ENCODE peak calls at places on chromosomes 1 and 21, in eight cellular contexts. One of them, this sample, is unnamed.

GRCh38 chr1:199083680-199084079 is 444.8 kb downstream of the PTPRC start:
- DNase-seq in astrocyte: peak; percentile 52
- DNase-seq in left ventricle myocardium inferior: no peak
- DNase-seq in psoas muscle: no peak
- DNase-seq in fibroblast of lung: peak; percentile 60
- DNase-seq in effector memory CD4-positive, alpha-beta T cell: no peak
- DNase-seq in MM.1S: no peak
- DNase-seq in naive thymus-derived CD4-positive, alpha-beta T cell: no peak
- DNase-seq in this sample: no peak

GRCh38 chr21:36792505-36792967 is 93.6 kb downstream of the SIM2 start:
- DNase-seq in MM.1S: no peak
- DNase-seq in fibroblast of lung: peak; percentile 58
- DNase-seq in effector memory CD4-positive, alpha-beta T cell: no peak
- DNase-seq in naive thymus-derived CD4-positive, alpha-beta T cell: no peak
- DNase-seq in astrocyte: peak; percentile 44
- DNase-seq in left ventricle myocardium inferior: no peak
- DNase-seq in psoas muscle: peak; percentile 26
- DNase-seq in this sample: peak; percentile 9

GRCh38 chr1:60989745-60990718 is 92.3 kb upstream of the NFIA start:
- DNase-seq in MM.1S: no peak
- DNase-seq in psoas muscle: peak; percentile 62
- DNase-seq in astrocyte: peak; percentile 91
- DNase-seq in left ventricle myocardium inferior: peak; percentile 64
- DNase-seq in naive thymus-derived CD4-positive, alpha-beta T cell: no peak
- DNase-seq in fibroblast of lung: peak; percentile 93
- DNase-seq in effector memory CD4-positive, alpha-beta T cell: no peak
- DNase-seq in this sample: peak; percentile 73

GRCh38 chr1:172883844-172884243 is 166.9 kb downstream of the TNFSF18 start:
- DNase-seq in astrocyte: peak; percentile 51
- DNase-seq in psoas muscle: no peak
- DNase-seq in fibroblast of lung: peak; percentile 61
- DNase-seq in MM.1S: peak; percentile 48
- DNase-seq in left ventricle myocardium inferior: no peak
- DNase-seq in effector memory CD4-positive, alpha-beta T cell: no peak
- DNase-seq in naive thymus-derived CD4-positive, alpha-beta T cell: no peak
- DNase-seq in this sample: no peak

GRCh38 chr1:11533790-11534787 is 55.1 kb downstream of the DISP3 start:
- DNase-seq in MM.1S: no peak
- DNase-seq in fibroblast of lung: no peak
- DNase-seq in astrocyte: no peak
- DNase-seq in naive thymus-derived CD4-positive, alpha-beta T cell: no peak
- DNase-seq in psoas muscle: no peak
- DNase-seq in left ventricle myocardium inferior: no peak
- DNase-seq in effector memory CD4-positive, alpha-beta T cell: no peak
- DNase-seq in this sample: no peak

GRCh38 chr1:68459796-68460195 is 10.0 kb upstream of the RPE65 start:
- DNase-seq in psoas muscle: no peak
- DNase-seq in naive thymus-derived CD4-positive, alpha-beta T cell: no peak
- DNase-seq in effector memory CD4-positive, alpha-beta T cell: no peak
- DNase-seq in MM.1S: no peak
- DNase-seq in left ventricle myocardium inferior: no peak
- DNase-seq in fibroblast of lung: peak; percentile 32
- DNase-seq in astrocyte: peak; percentile 28
- DNase-seq in this sample: no peak

GRCh38 chr1:86965012-86965826 is 50.8 kb downstream of the HS2ST1 start:
- DNase-seq in left ventricle myocardium inferior: no peak
- DNase-seq in naive thymus-derived CD4-positive, alpha-beta T cell: peak; percentile 31
- DNase-seq in effector memory CD4-positive, alpha-beta T cell: no peak
- DNase-seq in astrocyte: no peak
- DNase-seq in fibroblast of lung: peak; percentile 20
- DNase-seq in psoas muscle: no peak
- DNase-seq in MM.1S: no peak
- DNase-seq in this sample: no peak

GRCh38 chr1:97069312-97069711 is 347.7 kb downstream of the PTBP2 start:
- DNase-seq in psoas muscle: no peak
- DNase-seq in astrocyte: no peak
- DNase-seq in left ventricle myocardium inferior: no peak
- DNase-seq in MM.1S: no peak
- DNase-seq in naive thymus-derived CD4-positive, alpha-beta T cell: no peak
- DNase-seq in fibroblast of lung: no peak
- DNase-seq in effector memory CD4-positive, alpha-beta T cell: no peak
- DNase-seq in this sample: no peak

GRCh38 chr1:91511386-91511785 is 10.7 kb downstream of the CDC7 start:
- DNase-seq in MM.1S: peak; percentile 49
- DNase-seq in left ventricle myocardium inferior: no peak
- DNase-seq in fibroblast of lung: peak; percentile 41
- DNase-seq in psoas muscle: no peak
- DNase-seq in astrocyte: peak; percentile 16
- DNase-seq in naive thymus-derived CD4-positive, alpha-beta T cell: peak; percentile 46
- DNase-seq in effector memory CD4-positive, alpha-beta T cell: no peak
- DNase-seq in this sample: no peak

GRCh38 chr1:192270398-192270797 is 46.4 kb upstream of the RGS21 start:
- DNase-seq in psoas muscle: no peak
- DNase-seq in left ventricle myocardium inferior: no peak
- DNase-seq in naive thymus-derived CD4-positive, alpha-beta T cell: no peak
- DNase-seq in astrocyte: no peak
- DNase-seq in effector memory CD4-positive, alpha-beta T cell: no peak
- DNase-seq in MM.1S: no peak
- DNase-seq in fibroblast of lung: no peak
- DNase-seq in this sample: no peak

GRCh38 chr1:19644761-19645543 is 841 bp downstream of the NBL1 start:
- DNase-seq in astrocyte: no peak
- DNase-seq in fibroblast of lung: no peak
- DNase-seq in psoas muscle: peak; percentile 36
- DNase-seq in left ventricle myocardium inferior: peak; percentile 48
- DNase-seq in MM.1S: no peak
- DNase-seq in naive thymus-derived CD4-positive, alpha-beta T cell: peak; percentile 53
- DNase-seq in effector memory CD4-positive, alpha-beta T cell: no peak
- DNase-seq in this sample: peak; percentile 48

GRCh38 chr1:170618418-170618817 is 45.5 kb upstream of the PRRX1 start:
- DNase-seq in fibroblast of lung: peak; percentile 32
- DNase-seq in left ventricle myocardium inferior: no peak
- DNase-seq in naive thymus-derived CD4-positive, alpha-beta T cell: no peak
- DNase-seq in psoas muscle: no peak
- DNase-seq in astrocyte: peak; percentile 35
- DNase-seq in MM.1S: peak; percentile 47
- DNase-seq in effector memory CD4-positive, alpha-beta T cell: no peak
- DNase-seq in this sample: no peak

GRCh38 chr1:71850515-71850914 is 431.8 kb downstream of the NEGR1 start:
- DNase-seq in naive thymus-derived CD4-positive, alpha-beta T cell: no peak
- DNase-seq in MM.1S: no peak
- DNase-seq in psoas muscle: no peak
- DNase-seq in effector memory CD4-positive, alpha-beta T cell: no peak
- DNase-seq in fibroblast of lung: no peak
- DNase-seq in astrocyte: no peak
- DNase-seq in left ventricle myocardium inferior: no peak
- DNase-seq in this sample: no peak

GRCh38 chr1:54487571-54488050 is 60.4 kb upstream of the ACOT11 start:
- DNase-seq in left ventricle myocardium inferior: peak; percentile 43
- DNase-seq in astrocyte: no peak
- DNase-seq in effector memory CD4-positive, alpha-beta T cell: no peak
- DNase-seq in psoas muscle: peak; percentile 25
- DNase-seq in MM.1S: no peak
- DNase-seq in fibroblast of lung: no peak
- DNase-seq in naive thymus-derived CD4-positive, alpha-beta T cell: no peak
- DNase-seq in this sample: peak; percentile 48

GRCh38 chr1:88701275-88701674 is 17.2 kb downstream of the PKN2 start:
- DNase-seq in naive thymus-derived CD4-positive, alpha-beta T cell: no peak
- DNase-seq in left ventricle myocardium inferior: no peak
- DNase-seq in psoas muscle: no peak
- DNase-seq in fibroblast of lung: no peak
- DNase-seq in effector memory CD4-positive, alpha-beta T cell: no peak
- DNase-seq in MM.1S: no peak
- DNase-seq in astrocyte: no peak
- DNase-seq in this sample: no peak

GRCh38 chr1:8349961-8350360 is 32.0 kb downstream of the SLC45A1 start:
- DNase-seq in astrocyte: no peak
- DNase-seq in left ventricle myocardium inferior: peak; percentile 66
- DNase-seq in psoas muscle: peak; percentile 73
- DNase-seq in naive thymus-derived CD4-positive, alpha-beta T cell: no peak
- DNase-seq in fibroblast of lung: no peak
- DNase-seq in effector memory CD4-positive, alpha-beta T cell: no peak
- DNase-seq in MM.1S: no peak
- DNase-seq in this sample: no peak

GRCh38 chr21:41876928-41877652 is 2.1 kb downstream of the PRDM15 start:
- DNase-seq in effector memory CD4-positive, alpha-beta T cell: no peak
- DNase-seq in MM.1S: no peak
- DNase-seq in fibroblast of lung: no peak
- DNase-seq in left ventricle myocardium inferior: no peak
- DNase-seq in astrocyte: no peak
- DNase-seq in psoas muscle: no peak
- DNase-seq in naive thymus-derived CD4-positive, alpha-beta T cell: no peak
- DNase-seq in this sample: no peak

DNA sequence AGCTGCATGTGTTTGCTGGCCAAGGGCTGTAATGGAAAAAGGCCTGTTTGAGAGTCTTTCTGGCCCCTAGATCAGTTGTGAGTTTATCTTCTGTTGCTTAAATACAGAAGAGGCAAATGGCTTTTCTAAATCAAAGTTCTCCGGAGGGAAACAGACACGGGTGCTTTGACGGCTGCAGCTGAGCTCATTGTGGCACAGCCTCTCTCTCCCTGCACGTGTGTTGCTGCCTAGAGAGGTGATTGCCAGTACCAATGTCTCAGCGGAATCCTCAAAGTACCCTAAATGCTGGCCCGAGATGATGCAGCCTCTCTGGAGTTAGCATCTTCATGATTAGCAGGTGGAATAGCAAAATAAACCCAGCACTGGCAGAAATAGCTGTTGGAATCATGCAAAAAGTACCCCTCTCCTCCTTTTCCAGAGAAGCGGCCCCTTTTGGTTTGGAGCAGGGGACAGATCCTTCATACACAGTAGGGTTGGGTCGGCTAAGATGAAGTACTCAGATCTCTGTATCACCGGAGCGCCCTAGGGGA is 192.2 kb downstream of the PRDM2 start:
- DNase-seq in effector memory CD4-positive, alpha-beta T cell: no peak
- DNase-seq in naive thymus-derived CD4-positive, alpha-beta T cell: no peak
- DNase-seq in psoas muscle: no peak
- DNase-seq in MM.1S: no peak
- DNase-seq in fibroblast of lung: no peak
- DNase-seq in left ventricle myocardium inferior: no peak
- DNase-seq in astrocyte: no peak
- DNase-seq in this sample: no peak
- H3K9me3 ChIP-seq in effector memory CD4-positive, alpha-beta T cell: no peaks in the 10 kb centered on the region
- H3K9me3 ChIP-seq in naive thymus-derived CD4-positive, alpha-beta T cell: no peaks in the 10 kb centered on the region
- H3K9me3 ChIP-seq in psoas muscle: no peaks in the 10 kb centered on the region
- H3K9me3 ChIP-seq in MM.1S: no peaks in the 10 kb centered on the region
- H3K9me3 ChIP-seq in fibroblast of lung: no peaks in the 10 kb centered on the region
- H3K9me3 ChIP-seq in left ventricle myocardium inferior: peaks cover 6% of the 10 kb centered on the region
- H3K9me3 ChIP-seq in astrocyte: no peaks in the 10 kb centered on the region
- H3K9me3 ChIP-seq in this sample: no peaks in the 10 kb centered on the region

DNA sequence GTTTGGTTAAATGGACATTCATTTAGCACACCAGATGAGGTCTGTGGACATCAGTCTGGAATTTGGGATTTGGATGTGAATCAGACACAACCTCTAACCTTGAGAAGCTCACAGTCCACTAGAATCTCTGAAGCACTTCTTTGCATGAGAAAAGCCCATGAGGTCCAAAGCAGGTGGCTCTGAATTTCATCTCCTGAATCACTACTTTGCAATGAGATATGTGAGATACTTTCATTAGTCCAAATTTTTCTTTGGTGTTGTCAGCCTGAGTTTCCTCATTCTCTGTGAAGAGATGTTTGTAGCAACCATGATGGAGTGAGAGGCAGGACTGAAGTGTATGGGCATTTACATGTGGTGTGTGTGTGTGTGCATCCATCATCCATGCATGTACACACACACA is 16.5 kb upstream of the LCE2D start:
- DNase-seq in astrocyte: no peak
- DNase-seq in fibroblast of lung: no peak
- DNase-seq in psoas muscle: no peak
- DNase-seq in left ventricle myocardium inferior: no peak
- DNase-seq in MM.1S: no peak
- DNase-seq in effector memory CD4-positive, alpha-beta T cell: no peak
- DNase-seq in naive thymus-derived CD4-positive, alpha-beta T cell: no peak
- DNase-seq in this sample: no peak
- H3K9me3 ChIP-seq in astrocyte: no peaks in the 10 kb centered on the region
- H3K9me3 ChIP-seq in fibroblast of lung: no peaks in the 10 kb centered on the region
- H3K9me3 ChIP-seq in psoas muscle: no peaks in the 10 kb centered on the region
- H3K9me3 ChIP-seq in left ventricle myocardium inferior: no peaks in the 10 kb centered on the region
- H3K9me3 ChIP-seq in MM.1S: no peaks in the 10 kb centered on the region
- H3K9me3 ChIP-seq in effector memory CD4-positive, alpha-beta T cell: no peaks in the 10 kb centered on the region
- H3K9me3 ChIP-seq in naive thymus-derived CD4-positive, alpha-beta T cell: no peaks in the 10 kb centered on the region
- H3K9me3 ChIP-seq in this sample: no peaks in the 10 kb centered on the region

DNA sequence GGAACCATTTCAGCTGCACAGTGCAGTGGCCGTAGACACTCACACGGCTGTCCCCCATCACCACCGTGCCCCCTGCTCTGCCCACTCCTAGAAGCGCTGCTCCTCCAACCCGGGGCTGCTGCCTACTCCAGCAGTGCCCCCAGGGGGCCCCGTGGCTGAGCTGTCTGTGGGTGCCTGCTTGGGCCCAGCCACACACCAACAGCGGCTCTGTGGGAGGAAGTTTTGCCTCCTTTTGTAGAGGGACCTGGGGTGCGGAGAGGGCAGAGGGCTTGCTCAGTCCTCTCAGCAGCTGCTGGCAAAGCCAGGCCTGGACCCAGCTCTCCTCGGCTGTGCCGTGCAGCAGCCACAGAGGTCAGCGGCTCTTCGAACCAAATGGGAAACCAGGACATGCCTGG is 11.4 kb upstream of the LRRC3 start:
- DNase-seq in naive thymus-derived CD4-positive, alpha-beta T cell: no peak
- DNase-seq in psoas muscle: no peak
- DNase-seq in MM.1S: no peak
- DNase-seq in fibroblast of lung: no peak
- DNase-seq in effector memory CD4-positive, alpha-beta T cell: no peak
- DNase-seq in left ventricle myocardium inferior: peak; percentile 4
- DNase-seq in astrocyte: no peak
- DNase-seq in this sample: no peak
- H3K9me3 ChIP-seq in naive thymus-derived CD4-positive, alpha-beta T cell: no peaks in the 10 kb centered on the region
- H3K9me3 ChIP-seq in psoas muscle: no peaks in the 10 kb centered on the region
- H3K9me3 ChIP-seq in MM.1S: no peaks in the 10 kb centered on the region
- H3K9me3 ChIP-seq in fibroblast of lung: no peaks in the 10 kb centered on the region
- H3K9me3 ChIP-seq in effector memory CD4-positive, alpha-beta T cell: no peaks in the 10 kb centered on the region
- H3K9me3 ChIP-seq in left ventricle myocardium inferior: no peaks in the 10 kb centered on the region
- H3K9me3 ChIP-seq in astrocyte: no peaks in the 10 kb centered on the region
- H3K9me3 ChIP-seq in this sample: no peaks in the 10 kb centered on the region

GRCh38 chr1:247047260-247047659 is 31.4 kb downstream of the ZNF670 start:
- DNase-seq in fibroblast of lung: no peak
- DNase-seq in left ventricle myocardium inferior: no peak
- DNase-seq in psoas muscle: no peak
- DNase-seq in naive thymus-derived CD4-positive, alpha-beta T cell: no peak
- DNase-seq in astrocyte: no peak
- DNase-seq in effector memory CD4-positive, alpha-beta T cell: no peak
- DNase-seq in MM.1S: no peak
- DNase-seq in this sample: no peak

GRCh38 chr1:247043406-247043805 is 35.2 kb downstream of the ZNF670 start:
- DNase-seq in naive thymus-derived CD4-positive, alpha-beta T cell: no peak
- DNase-seq in left ventricle myocardium inferior: no peak
- DNase-seq in astrocyte: no peak
- DNase-seq in psoas muscle: no peak
- DNase-seq in effector memory CD4-positive, alpha-beta T cell: no peak
- DNase-seq in fibroblast of lung: no peak
- DNase-seq in MM.1S: no peak
- DNase-seq in this sample: no peak

DNA sequence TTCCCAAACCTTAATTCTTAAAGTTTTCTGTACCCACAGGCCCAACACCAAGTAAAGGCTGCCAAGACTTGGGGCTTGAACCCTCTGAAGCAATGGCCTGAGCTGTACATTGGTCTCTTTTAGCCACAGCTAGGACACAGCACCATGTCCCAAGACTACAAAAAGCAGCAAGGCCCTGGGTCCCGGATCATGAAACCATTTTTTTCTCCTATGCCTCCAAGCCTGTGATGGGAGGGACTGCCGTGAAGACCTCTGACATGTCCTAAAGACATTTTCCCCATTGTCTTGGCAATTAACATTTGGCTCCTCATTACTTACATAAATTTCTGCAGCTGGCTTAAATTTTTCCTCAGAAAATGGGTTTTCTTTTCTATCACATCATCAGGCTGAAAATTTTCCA is 30.9 kb downstream of the ZNF670 start:
- DNase-seq in naive thymus-derived CD4-positive, alpha-beta T cell: no peak
- DNase-seq in left ventricle myocardium inferior: no peak
- DNase-seq in astrocyte: no peak
- DNase-seq in fibroblast of lung: no peak
- DNase-seq in MM.1S: no peak
- DNase-seq in psoas muscle: no peak
- DNase-seq in effector memory CD4-positive, alpha-beta T cell: no peak
- DNase-seq in this sample: no peak
- H3K9me3 ChIP-seq in naive thymus-derived CD4-positive, alpha-beta T cell: peaks cover 83% of the 10 kb centered on the region
- H3K9me3 ChIP-seq in left ventricle myocardium inferior: peaks cover 83% of the 10 kb centered on the region
- H3K9me3 ChIP-seq in astrocyte: peaks cover 28% of the 10 kb centered on the region
- H3K9me3 ChIP-seq in fibroblast of lung: no peaks in the 10 kb centered on the region
- H3K9me3 ChIP-seq in MM.1S: no peaks in the 10 kb centered on the region
- H3K9me3 ChIP-seq in psoas muscle: peaks cover 25% of the 10 kb centered on the region
- H3K9me3 ChIP-seq in effector memory CD4-positive, alpha-beta T cell: peaks cover 25% of the 10 kb centered on the region
- H3K9me3 ChIP-seq in this sample: peaks cover 53% of the 10 kb centered on the region